ENCODE peak calls at places on chromosome 18, in nine cellular contexts. D is IMR-90, F is stomach, L is K562, R is right lobe of liver, Z is uterus, J is tibial nerve, G is heart left ventricle, X is transverse colon. P is an unnamed sample.

GRCh38 chr18:13452448-13452811 is 233.9 kb downstream of the LDLRAD4 start:
- DNase-seq in R (no peak), Z (peak; percentile 50), J (no peak), D (peak; percentile 14), L (no peak), G (no peak), F (peak; percentile 10), X (no peak), P (no peak)

GRCh38 chr18:6627621-6628020 is 101.9 kb upstream of the ARHGAP28 start:
- DNase-seq in G (no peak), L (no peak), J (no peak), D (peak; percentile 37), F (no peak), X (no peak), Z (no peak), R (no peak), P (no peak)

GRCh38 chr18:70758780-70759179 is 469.9 kb downstream of the SOCS6 start:
- DNase-seq in L (no peak), J (no peak), R (no peak), Z (no peak), D (no peak), G (no peak), F (no peak), X (no peak), P (no peak)

GRCh38 chr18:58228762-58229161 is 184.7 kb downstream of the NEDD4L start:
- DNase-seq in G (no peak), J (no peak), X (no peak), Z (no peak), R (no peak), L (no peak), D (no peak), F (peak; percentile 17), P (no peak)

GRCh38 chr18:58252166-58252565 is 208.1 kb downstream of the NEDD4L start:
- DNase-seq in J (no peak), L (no peak), G (no peak), Z (no peak), R (no peak), F (no peak), D (peak; percentile 47), X (no peak), P (no peak)

GRCh38 chr18:32777049-32777448 is 4.2 kb upstream of the KLHL14 start:
- DNase-seq in J (no peak), X (no peak), D (no peak), Z (no peak), F (no peak), R (no peak), G (no peak), L (no peak), P (no peak)

GRCh38 chr18:79887181-79888000 is 64.1 kb downstream of the SLC66A2 start:
- DNase-seq in G (no peak), F (no peak), J (no peak), R (no peak), L (no peak), D (no peak), X (no peak), Z (no peak), P (peak; percentile 7)

GRCh38 chr18:79625195-79625923 is 54.2 kb upstream of the CTDP1 start:
- DNase-seq in F (no peak), L (no peak), R (peak; percentile 18), D (peak; percentile 8), J (no peak), G (no peak), Z (no peak), X (peak; percentile 17), P (no peak)

GRCh38 chr18:74778191-74778847 is 180.6 kb downstream of the ZNF407 start:
- DNase-seq in Z (no peak), G (no peak), F (no peak), X (no peak), R (no peak), D (peak; percentile 13), L (peak; percentile 70), J (no peak), P (no peak)

GRCh38 chr18:5466256-5466655 is 77.5 kb downstream of the EPB41L3 start:
- DNase-seq in F (no peak), R (no peak), J (no peak), L (no peak), X (no peak), G (no peak), D (no peak), Z (no peak), P (no peak)

GRCh38 chr18:50614838-50615237 is 55.0 kb downstream of the MAPK4 start:
- DNase-seq in L (no peak), J (peak; percentile 81), G (no peak), X (no peak), Z (no peak), D (no peak), F (no peak), R (peak; percentile 82), P (peak; percentile 78)

GRCh38 chr18:33152376-33152775 is 288.1 kb downstream of the CCDC178 start:
- DNase-seq in G (no peak), X (no peak), L (no peak), Z (no peak), J (no peak), R (no peak), F (no peak), D (no peak), P (no peak)

GRCh38 chr18:61589724-61590065 is 256.5 kb downstream of the CDH20 start:
- DNase-seq in F (no peak), D (peak; percentile 86), G (no peak), L (no peak), J (no peak), R (no peak), Z (peak; percentile 42), X (no peak), P (no peak)

GRCh38 chr18:49619792-49620191 is 57.9 kb downstream of the LIPG start:
- DNase-seq in Z (no peak), D (no peak), G (no peak), F (no peak), R (no peak), X (no peak), J (no peak), L (no peak), P (no peak)

GRCh38 chr18:9617006-9617542 is 2.7 kb upstream of the PPP4R1 start:
- DNase-seq in L (peak; percentile 44), G (no peak), J (no peak), F (no peak), Z (no peak), R (no peak), X (no peak), D (no peak), P (no peak)

GRCh38 chr18:22169011-22169888 is at the start of gene GATA6:
- DNase-seq in X (peak; percentile 91), L (peak; percentile 77), F (peak; percentile 95), G (peak; percentile 90), Z (peak; percentile 93), R (peak; percentile 97), J (peak; percentile 58), D (peak; percentile 91), P (peak; percentile 92)

GRCh38 chr18:22650247-22650646 is 232.5 kb upstream of the CTAGE1 start:
- DNase-seq in R (no peak), G (no peak), F (no peak), J (no peak), Z (no peak), X (no peak), D (no peak), L (no peak), P (no peak)

GRCh38 chr18:76343938-76344569 is 151.0 kb downstream of the ZNF516 start:
- DNase-seq in J (no peak), Z (no peak), G (no peak), X (no peak), F (no peak), L (no peak), R (no peak), D (no peak), P (no peak)

GRCh38 chr18:68431111-68431921 is 283.6 kb downstream of the TMX3 start:
- DNase-seq in X (no peak), D (no peak), R (no peak), Z (no peak), J (no peak), L (no peak), G (no peak), F (no peak), P (no peak)

GRCh38 chr18:75869197-75869596 is 441.7 kb upstream of the SMIM21 start:
- DNase-seq in G (no peak), F (no peak), R (no peak), L (no peak), X (no peak), D (no peak), Z (no peak), J (no peak), P (no peak)

GRCh38 chr18:79059456-79059855 is 9.7 kb upstream of the ATP9B start:
- DNase-seq in J (no peak), Z (no peak), F (no peak), D (no peak), R (no peak), X (no peak), G (no peak), L (no peak), P (no peak)

GRCh38 chr18:5462227-5462626 is 81.6 kb downstream of the EPB41L3 start:
- DNase-seq in F (no peak), L (no peak), Z (no peak), R (no peak), G (no peak), X (no peak), D (no peak), J (no peak), P (no peak)

DNA sequence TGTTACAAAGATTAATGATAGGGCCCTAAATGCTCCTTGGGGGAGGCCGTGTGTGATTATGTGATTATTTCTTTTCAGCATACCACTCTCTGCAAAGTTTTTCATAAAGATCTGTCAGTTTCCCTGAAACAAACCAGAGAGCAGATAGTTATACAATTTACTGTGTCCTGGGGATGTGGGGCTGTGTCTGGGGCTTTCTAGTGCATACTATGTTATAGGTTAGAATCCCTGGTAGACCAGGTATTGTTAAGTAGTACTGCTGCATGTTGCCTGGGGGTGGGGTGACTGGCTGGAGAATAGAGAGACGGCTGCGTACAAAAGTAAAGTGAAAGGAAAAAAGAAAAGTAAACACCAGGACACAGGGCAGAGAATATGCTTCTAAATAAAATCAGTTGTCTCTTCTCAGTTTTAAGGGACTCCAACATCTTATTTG is 3.3 kb upstream of the CCBE1 start:
- DNase-seq in G (no peak), J (no peak), X (peak; percentile 12), L (no peak), R (no peak), D (no peak), Z (no peak), F (peak; percentile 47), P (no peak)
- H3K4me3 ChIP-seq in G (no peak overlapping the region), J (no peak overlapping the region), X (no peak overlapping the region), L (no peak overlapping the region), R (no peak overlapping the region), D (no peak overlapping the region), Z (no peak overlapping the region), F (no peak overlapping the region), P (no peak overlapping the region)

GRCh38 chr18:657998-658946 is 819 bp downstream of the TYMS start:
- DNase-seq in D (peak; percentile 84), G (peak; percentile 83), L (peak; percentile 98), X (peak; percentile 91), J (peak; percentile 70), Z (peak; percentile 86), F (peak; percentile 84), R (peak; percentile 93), P (peak; percentile 89)
- TF ChIP-seq POLR2A in D (no peak), G (no peak), L (peak; percentile 95), X (peak; percentile 63), J (no peak), Z (no peak), F (no peak), R (peak; percentile 49), P (no peak)

GRCh38 chr18:11512096-11513030 is 97.0 kb upstream of the SLC35G4 start:
- DNase-seq in Z (no peak), X (no peak), J (no peak), F (no peak), D (no peak), L (no peak), R (no peak), G (no peak), P (peak; percentile 69)
- TF ChIP-seq CTCF in Z (no peak), X (no peak), J (no peak), F (no peak), D (peak; percentile 22), L (no peak), R (no peak), G (no peak), P (no peak)

GRCh38 chr18:31102941-31103340 is 720 bp upstream of the DSC2 start:
- DNase-seq in Z (no peak), D (no peak), R (no peak), G (no peak), F (no peak), X (no peak), L (peak; percentile 22), J (no peak), P (no peak)
- H3K4me3 ChIP-seq in Z (no peak overlapping the region), D (no peak overlapping the region), R (no peak overlapping the region), G (no peak overlapping the region), F (no peak overlapping the region), X (no peak overlapping the region), L (no peak overlapping the region), J (no peak overlapping the region), P (no peak overlapping the region)

P was measured in testis.